ENCODE peak calls at places on chromosomes 2 and 18, in nine cellular contexts. K, J, U, N, V, D, R, Q and B are unnamed samples.

GRCh38 chr2:172248381-172249173 is 145.9 kb upstream of the DLX2 start:
- DNase-seq in K (no peak), J (no peak), U (peak), N (no peak), V (no peak), D (peak), R (no peak), Q (peak), B (peak)

GRCh38 chr2:42801388-42801787 is 9.0 kb upstream of the HAAO start:
- DNase-seq in K (no peak), J (no peak), U (no peak), N (no peak), V (no peak), D (peak), R (no peak), Q (peak), B (no peak)

GRCh38 chr2:48175254-48175653 is 269.0 kb upstream of the FBXO11 start:
- DNase-seq in K (no peak), J (no peak), U (peak), N (no peak), V (no peak), D (peak), R (no peak), Q (peak), B (no peak)

GRCh38 chr2:195442458-195443175 is 214.4 kb upstream of the SLC39A10 start:
- DNase-seq in K (no peak), J (no peak), U (no peak), N (no peak), V (no peak), D (no peak), R (no peak), Q (no peak), B (no peak)

GRCh38 chr2:64330281-64330680 is 123.7 kb upstream of the LGALSL start:
- DNase-seq in K (no peak), J (no peak), U (no peak), N (no peak), V (no peak), D (no peak), R (no peak), Q (no peak), B (no peak)

GRCh38 chr2:218027426-218028188 is 24.8 kb upstream of the TNS1 start:
- DNase-seq in K (no peak), J (no peak), U (no peak), N (no peak), V (no peak), D (no peak), R (no peak), Q (no peak), B (no peak)

GRCh38 chr2:149466635-149467034 is 120.9 kb downstream of the MMADHC start:
- DNase-seq in K (no peak), J (no peak), U (peak), N (no peak), V (no peak), D (peak), R (no peak), Q (peak), B (no peak)

GRCh38 chr18:74515620-74516231 is 18.6 kb upstream of the CNDP1 start:
- DNase-seq in K (no peak), J (no peak), U (no peak), N (no peak), V (no peak), D (no peak), R (no peak), Q (no peak), B (no peak)

GRCh38 chr2:196234672-196235071 is 63.3 kb upstream of the STK17B start:
- DNase-seq in K (no peak), J (no peak), U (no peak), N (no peak), V (no peak), D (peak), R (peak), Q (peak), B (no peak)

GRCh38 chr2:82731824-82732223 is 1727.3 kb downstream of the SUCLG1 start:
- DNase-seq in K (no peak), J (no peak), U (no peak), N (no peak), V (no peak), D (no peak), R (no peak), Q (no peak), B (no peak)

GRCh38 chr2:53437371-53437770 is 330.2 kb upstream of the CHAC2 start:
- DNase-seq in K (no peak), J (no peak), U (no peak), N (no peak), V (no peak), D (peak), R (no peak), Q (peak), B (no peak)

GRCh38 chr2:47243596-47244323 is 88.7 kb upstream of the STPG4 start:
- DNase-seq in K (no peak), J (no peak), U (no peak), N (no peak), V (no peak), D (no peak), R (no peak), Q (no peak), B (no peak)

GRCh38 chr2:215950009-215950408 is 63.3 kb downstream of the MREG start:
- DNase-seq in K (peak), J (no peak), U (peak), N (no peak), V (peak), D (peak), R (no peak), Q (peak), B (peak)

GRCh38 chr2:241163601-241164118 is 13.4 kb downstream of the PPP1R7 start:
- DNase-seq in K (no peak), J (no peak), U (no peak), N (no peak), V (no peak), D (no peak), R (no peak), Q (peak), B (no peak)

GRCh38 chr18:28792404-28793103 is 615.6 kb upstream of the CDH2 start:
- DNase-seq in K (no peak), J (no peak), U (no peak), N (no peak), V (no peak), D (no peak), R (no peak), Q (no peak), B (no peak)

GRCh38 chr2:119981896-119982295 is 31.0 kb upstream of the EPB41L5 start:
- DNase-seq in K (no peak), J (no peak), U (no peak), N (no peak), V (no peak), D (no peak), R (no peak), Q (no peak), B (no peak)

GRCh38 chr2:464562-465309 is 176.8 kb upstream of the ALKAL2 start:
- DNase-seq in K (no peak), J (no peak), U (no peak), N (no peak), V (no peak), D (no peak), R (no peak), Q (no peak), B (no peak)

GRCh38 chr2:181656450-181657261 is at the start of gene CERKL:
- DNase-seq in K (no peak), J (peak), U (peak), N (no peak), V (peak), D (peak), R (no peak), Q (peak), B (peak)

GRCh38 chr18:29060349-29060748 is 883.4 kb upstream of the CDH2 start:
- DNase-seq in K (no peak), J (no peak), U (no peak), N (no peak), V (no peak), D (no peak), R (no peak), Q (no peak), B (peak)

GRCh38 chr2:126507425-126507867 is 148.5 kb upstream of the GYPC start:
- DNase-seq in K (no peak), J (no peak), U (no peak), N (no peak), V (no peak), D (no peak), R (no peak), Q (no peak), B (no peak)

GRCh38 chr2:66596229-66596628 is 161.3 kb downstream of the MEIS1 start:
- DNase-seq in K (no peak), J (no peak), U (no peak), N (no peak), V (no peak), D (peak), R (no peak), Q (no peak), B (no peak)

GRCh38 chr2:46269545-46270273 is 27.5 kb upstream of the EPAS1 start:
- DNase-seq in K (no peak), J (no peak), U (no peak), N (no peak), V (no peak), D (peak), R (no peak), Q (peak), B (no peak)

GRCh38 chr2:231679906-231680283 is 28.4 kb upstream of the PTMA start:
- DNase-seq in K (no peak), J (no peak), U (no peak), N (no peak), V (no peak), D (no peak), R (no peak), Q (no peak), B (no peak)

GRCh38 chr2:25567406-25567805 is 106.0 kb downstream of the DTNB start:
- DNase-seq in K (peak), J (no peak), U (peak), N (no peak), V (peak), D (peak), R (no peak), Q (peak), B (peak)

GRCh38 chr2:172639823-172640222 is 83.9 kb downstream of the PDK1 start:
- DNase-seq in K (peak), J (no peak), U (peak), N (no peak), V (peak), D (peak), R (no peak), Q (peak), B (no peak)

GRCh38 chr18:28015671-28016070 is 161.3 kb downstream of the CDH2 start:
- DNase-seq in K (peak), J (no peak), U (no peak), N (no peak), V (no peak), D (no peak), R (no peak), Q (no peak), B (peak)

GRCh38 chr2:160209457-160209856 is 9.4 kb upstream of the ITGB6 start:
- DNase-seq in K (no peak), J (no peak), U (no peak), N (no peak), V (no peak), D (peak), R (no peak), Q (peak), B (no peak)

GRCh38 chr18:28504100-28504499 is 327.2 kb upstream of the CDH2 start:
- DNase-seq in K (no peak), J (no peak), U (no peak), N (no peak), V (no peak), D (no peak), R (no peak), Q (peak), B (no peak)

GRCh38 chr18:9648431-9649163 is 34.2 kb upstream of the PPP4R1 start:
- DNase-seq in K (no peak), J (no peak), U (no peak), N (no peak), V (no peak), D (no peak), R (no peak), Q (no peak), B (no peak)

GRCh38 chr2:222399038-222399783 is 25.1 kb upstream of the SGPP2 start:
- DNase-seq in K (peak), J (no peak), U (no peak), N (no peak), V (no peak), D (no peak), R (no peak), Q (no peak), B (peak)

GRCh38 chr18:51235011-51235789 is 37.7 kb upstream of the MEX3C start:
- DNase-seq in K (no peak), J (peak), U (no peak), N (no peak), V (peak), D (no peak), R (no peak), Q (peak), B (no peak)

GRCh38 chr2:47656715-47657600 is 126.0 kb upstream of the MSH6 start:
- DNase-seq in K (no peak), J (no peak), U (no peak), N (no peak), V (no peak), D (no peak), R (no peak), Q (peak), B (no peak)

GRCh38 chr18:61398961-61399632 is 65.9 kb downstream of the CDH20 start:
- DNase-seq in K (no peak), J (no peak), U (no peak), N (no peak), V (no peak), D (peak), R (no peak), Q (peak), B (no peak)

GRCh38 chr2:3179208-3179607 is 198.4 kb downstream of the EIPR1 start:
- DNase-seq in K (no peak), J (peak), U (no peak), N (no peak), V (no peak), D (no peak), R (no peak), Q (no peak), B (peak)

GRCh38 chr2:222641336-222641735 is 14.6 kb downstream of the FARSB start:
- DNase-seq in K (no peak), J (no peak), U (no peak), N (no peak), V (no peak), D (peak), R (no peak), Q (no peak), B (no peak)

GRCh38 chr18:44409524-44409923 is 271.2 kb upstream of the SETBP1 start:
- DNase-seq in K (no peak), J (no peak), U (no peak), N (no peak), V (no peak), D (no peak), R (no peak), Q (no peak), B (no peak)

GRCh38 chr2:55051026-55051866 is 995 bp upstream of the RTN4 start:
- DNase-seq in K (peak), J (no peak), U (peak), N (no peak), V (peak), D (peak), R (peak), Q (peak), B (peak)

GRCh38 chr2:230677182-230677946 is 35.3 kb upstream of the CAB39 start:
- DNase-seq in K (no peak), J (no peak), U (no peak), N (no peak), V (no peak), D (peak), R (no peak), Q (peak), B (no peak)